ENCODE peak calls at places on chromosomes 11 and 22, in five cellular contexts. One of them, this sample, is unnamed.

GRCh38 chr11:117979481-117980211 is 6.5 kb upstream of the IL10RA start:
- DNase-seq in A549: no peak
- DNase-seq in K562: no peak
- DNase-seq in HepG2: no peak
- DNase-seq in H1: no peak
- DNase-seq in this sample: peak; percentile 82

GRCh38 chr22:46721716-46722115 is 16.3 kb downstream of the CERK start:
- DNase-seq in A549: no peak
- DNase-seq in K562: no peak
- DNase-seq in HepG2: no peak
- DNase-seq in H1: no peak
- DNase-seq in this sample: no peak

GRCh38 chr22:50136431-50137047 is 34.0 kb upstream of the PANX2 start:
- DNase-seq in A549: no peak
- DNase-seq in K562: no peak
- DNase-seq in HepG2: no peak
- DNase-seq in H1: no peak
- DNase-seq in this sample: no peak

GRCh38 chr11:47992959-47993820 is 12.8 kb downstream of the PTPRJ start:
- DNase-seq in A549: peak; percentile 72
- DNase-seq in K562: peak; percentile 72
- DNase-seq in HepG2: no peak
- DNase-seq in H1: no peak
- DNase-seq in this sample: no peak

GRCh38 chr11:134270250-134270714 is 5.9 kb upstream of the GLB1L3 start:
- DNase-seq in A549: peak; percentile 31
- DNase-seq in K562: peak; percentile 54
- DNase-seq in HepG2: peak; percentile 21
- DNase-seq in H1: no peak
- DNase-seq in this sample: no peak

GRCh38 chr11:3933165-3933628 is 77.7 kb downstream of the STIM1 start:
- DNase-seq in A549: no peak
- DNase-seq in K562: no peak
- DNase-seq in HepG2: peak; percentile 88
- DNase-seq in H1: no peak
- DNase-seq in this sample: no peak

GRCh38 chr11:75625970-75626691 is 42.7 kb downstream of the MAP6 start:
- DNase-seq in A549: peak; percentile 43
- DNase-seq in K562: no peak
- DNase-seq in HepG2: no peak
- DNase-seq in H1: no peak
- DNase-seq in this sample: no peak

GRCh38 chr11:100964400-100964799 is 165.2 kb downstream of the PGR start:
- DNase-seq in A549: no peak
- DNase-seq in K562: no peak
- DNase-seq in HepG2: no peak
- DNase-seq in H1: no peak
- DNase-seq in this sample: no peak

GRCh38 chr11:42253156-42253555 is 793.7 kb upstream of the LRRC4C start:
- DNase-seq in A549: no peak
- DNase-seq in K562: no peak
- DNase-seq in HepG2: no peak
- DNase-seq in H1: no peak
- DNase-seq in this sample: no peak

GRCh38 chr11:27870985-27871485 is 170.8 kb upstream of the BDNF start:
- DNase-seq in A549: no peak
- DNase-seq in K562: no peak
- DNase-seq in HepG2: no peak
- DNase-seq in H1: no peak
- DNase-seq in this sample: no peak

GRCh38 chr11:65743928-65744698 is 23.5 kb upstream of the RNASEH2C start:
- DNase-seq in A549: peak; percentile 49
- DNase-seq in K562: peak; percentile 45
- DNase-seq in HepG2: peak; percentile 82
- DNase-seq in H1: peak; percentile 50
- DNase-seq in this sample: no peak

GRCh38 chr11:19646921-19647320 is 65.7 kb upstream of the NAV2 start:
- DNase-seq in A549: no peak
- DNase-seq in K562: no peak
- DNase-seq in HepG2: no peak
- DNase-seq in H1: no peak
- DNase-seq in this sample: no peak

GRCh38 chr11:69915501-69916250 is 96.5 kb upstream of the FGF3 start:
- DNase-seq in A549: peak; percentile 59
- DNase-seq in K562: peak; percentile 81
- DNase-seq in HepG2: peak; percentile 41
- DNase-seq in H1: no peak
- DNase-seq in this sample: no peak

GRCh38 chr11:119473226-119473625 is 50.3 kb upstream of the THY1 start:
- DNase-seq in A549: no peak
- DNase-seq in K562: no peak
- DNase-seq in HepG2: peak; percentile 30
- DNase-seq in H1: no peak
- DNase-seq in this sample: no peak

GRCh38 chr11:19393941-19394340 is 153.2 kb upstream of the E2F8 start:
- DNase-seq in A549: no peak
- DNase-seq in K562: no peak
- DNase-seq in HepG2: no peak
- DNase-seq in H1: no peak
- DNase-seq in this sample: no peak

GRCh38 chr11:114440971-114441810 is 1.9 kb downstream of the REXO2 start:
- DNase-seq in A549: no peak
- DNase-seq in K562: no peak
- DNase-seq in HepG2: peak; percentile 9
- DNase-seq in H1: no peak
- DNase-seq in this sample: no peak

GRCh38 chr11:74671520-74672196 is 59.6 kb downstream of the CHRDL2 start:
- DNase-seq in A549: no peak
- DNase-seq in K562: no peak
- DNase-seq in HepG2: no peak
- DNase-seq in H1: no peak
- DNase-seq in this sample: no peak

GRCh38 chr11:12598330-12599256 is 75.6 kb upstream of the TEAD1 start:
- DNase-seq in A549: no peak
- DNase-seq in K562: no peak
- DNase-seq in HepG2: no peak
- DNase-seq in H1: no peak
- DNase-seq in this sample: no peak

GRCh38 chr11:67464411-67465189 is 4.5 kb downstream of the TMEM134 start:
- DNase-seq in A549: peak; percentile 91
- DNase-seq in K562: peak; percentile 95
- DNase-seq in HepG2: peak; percentile 86
- DNase-seq in H1: peak; percentile 63
- DNase-seq in this sample: peak; percentile 65

GRCh38 chr11:83363280-83363679 is 77.1 kb upstream of the CCDC90B start:
- DNase-seq in A549: no peak
- DNase-seq in K562: no peak
- DNase-seq in HepG2: no peak
- DNase-seq in H1: no peak
- DNase-seq in this sample: no peak

GRCh38 chr11:19910931-19911330 is 198.3 kb downstream of the NAV2 start:
- DNase-seq in A549: no peak
- DNase-seq in K562: no peak
- DNase-seq in HepG2: peak; percentile 82
- DNase-seq in H1: no peak
- DNase-seq in this sample: no peak

GRCh38 chr22:46076651-46077339 is 73.5 kb upstream of the PPARA start:
- DNase-seq in A549: no peak
- DNase-seq in K562: no peak
- DNase-seq in HepG2: no peak
- DNase-seq in H1: no peak
- DNase-seq in this sample: no peak

GRCh38 chr22:45884201-45885067 is 92.5 kb downstream of the WNT7B start:
- DNase-seq in A549: no peak
- DNase-seq in K562: no peak
- DNase-seq in HepG2: no peak
- DNase-seq in H1: no peak
- DNase-seq in this sample: no peak

GRCh38 chr11:45204761-45205160 is 58.3 kb downstream of the PRDM11 start:
- DNase-seq in A549: no peak
- DNase-seq in K562: peak; percentile 23
- DNase-seq in HepG2: no peak
- DNase-seq in H1: no peak
- DNase-seq in this sample: no peak
- TF ChIP-seq HDAC2 in A549: no peak
- TF ChIP-seq HDAC2 in K562: no peak
- TF ChIP-seq HDAC2 in HepG2: no peak
- TF ChIP-seq HDAC2 in H1: no peak
- TF ChIP-seq HDAC2 in this sample: no peak

DNA sequence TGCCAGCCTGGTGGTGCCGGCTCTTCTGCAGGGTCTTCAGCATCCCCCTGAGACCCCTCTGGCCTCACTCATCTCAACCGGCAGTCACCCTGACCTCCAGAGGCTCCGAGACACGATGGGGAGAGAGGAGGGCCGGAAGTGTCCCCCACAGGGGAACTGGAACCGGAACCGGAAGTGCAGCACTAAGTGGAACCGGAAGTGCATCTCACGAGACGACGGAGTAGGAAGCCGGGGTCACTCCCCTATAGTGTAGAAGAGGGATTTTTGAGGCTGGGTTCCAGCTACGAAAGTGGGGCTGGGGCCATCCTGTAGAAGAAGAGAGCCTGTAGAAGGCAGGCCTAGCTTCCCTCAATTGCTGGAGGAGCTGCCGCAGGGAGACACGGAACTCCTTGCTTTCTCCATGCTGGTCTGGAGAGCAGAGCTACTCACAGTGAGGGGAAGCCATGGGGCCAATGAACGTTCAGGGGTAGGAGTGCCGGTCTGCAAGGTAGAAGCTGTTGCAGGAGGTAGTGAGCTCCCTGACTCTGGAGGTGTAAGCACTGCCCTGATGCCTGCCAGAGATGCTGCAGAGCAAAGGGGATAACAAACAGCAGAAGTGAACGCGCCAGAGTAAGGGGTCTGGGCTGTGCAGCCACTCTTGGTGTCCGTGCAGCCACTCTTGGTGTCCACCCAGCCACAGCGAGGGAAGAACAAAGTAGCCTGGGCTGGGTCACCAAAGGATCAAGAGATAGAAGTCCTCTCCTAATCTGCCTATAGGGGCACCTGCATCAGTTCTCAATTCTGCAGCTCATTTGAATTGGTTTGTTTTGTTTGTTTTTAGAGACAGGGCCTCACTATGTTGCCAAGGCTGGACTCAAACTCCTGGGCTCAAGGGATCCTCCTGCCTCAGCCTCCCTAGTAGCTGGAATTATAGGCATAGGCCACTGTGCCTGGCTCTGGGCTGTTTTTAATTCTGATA is 21.9 kb downstream of the SCUBE1 start:
- DNase-seq in A549: no peak
- DNase-seq in K562: peak; percentile 51
- DNase-seq in HepG2: no peak
- DNase-seq in H1: no peak
- DNase-seq in this sample: no peak
- TF ChIP-seq HDAC2 in A549: no peak
- TF ChIP-seq HDAC2 in K562: no peak
- TF ChIP-seq HDAC2 in HepG2: no peak
- TF ChIP-seq HDAC2 in H1: no peak
- TF ChIP-seq HDAC2 in this sample: no peak

DNA sequence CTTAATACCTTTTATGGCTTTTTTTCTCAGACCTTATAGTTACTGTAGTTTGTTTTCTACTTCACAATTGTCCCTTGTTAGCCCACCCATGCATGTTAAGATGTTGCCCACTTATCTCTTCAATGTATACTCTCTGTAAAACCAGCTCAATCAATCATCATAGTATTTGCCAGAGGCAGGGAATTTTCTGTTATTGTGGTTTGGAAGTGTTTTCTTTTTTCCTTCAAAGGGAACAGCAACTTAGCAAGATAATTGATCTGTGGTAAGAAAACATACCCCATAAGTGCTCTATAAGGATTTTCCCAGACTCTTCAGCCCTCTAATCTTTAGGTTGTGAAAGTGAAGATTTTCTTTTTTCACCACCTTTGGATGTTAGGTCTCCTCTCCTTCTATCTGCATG is 76.7 kb upstream of the SYT9 start:
- DNase-seq in A549: no peak
- DNase-seq in K562: no peak
- DNase-seq in HepG2: no peak
- DNase-seq in H1: no peak
- DNase-seq in this sample: no peak
- TF ChIP-seq HDAC2 in A549: no peak
- TF ChIP-seq HDAC2 in K562: no peak
- TF ChIP-seq HDAC2 in HepG2: no peak
- TF ChIP-seq HDAC2 in H1: no peak
- TF ChIP-seq HDAC2 in this sample: no peak

GRCh38 chr11:121590772-121591404 is 138.1 kb upstream of the SORL1-AS1 start:
- DNase-seq in A549: no peak
- DNase-seq in K562: no peak
- DNase-seq in HepG2: no peak
- DNase-seq in H1: no peak
- DNase-seq in this sample: no peak

GRCh38 chr11:121591405-121592033 is 138.8 kb upstream of the SORL1-AS1 start:
- DNase-seq in A549: peak; percentile 50
- DNase-seq in K562: peak; percentile 70
- DNase-seq in HepG2: peak; percentile 59
- DNase-seq in H1: peak; percentile 23
- DNase-seq in this sample: peak; percentile 82

GRCh38 chr11:121592708-121593107 is 139.9 kb upstream of the SORL1-AS1 start:
- DNase-seq in A549: no peak
- DNase-seq in K562: no peak
- DNase-seq in HepG2: no peak
- DNase-seq in H1: no peak
- DNase-seq in this sample: peak; percentile 17

GRCh38 chr11:121596195-121597145 is 143.7 kb upstream of the SORL1-AS1 start:
- DNase-seq in A549: no peak
- DNase-seq in K562: no peak
- DNase-seq in HepG2: no peak
- DNase-seq in H1: no peak
- DNase-seq in this sample: no peak

DNA sequence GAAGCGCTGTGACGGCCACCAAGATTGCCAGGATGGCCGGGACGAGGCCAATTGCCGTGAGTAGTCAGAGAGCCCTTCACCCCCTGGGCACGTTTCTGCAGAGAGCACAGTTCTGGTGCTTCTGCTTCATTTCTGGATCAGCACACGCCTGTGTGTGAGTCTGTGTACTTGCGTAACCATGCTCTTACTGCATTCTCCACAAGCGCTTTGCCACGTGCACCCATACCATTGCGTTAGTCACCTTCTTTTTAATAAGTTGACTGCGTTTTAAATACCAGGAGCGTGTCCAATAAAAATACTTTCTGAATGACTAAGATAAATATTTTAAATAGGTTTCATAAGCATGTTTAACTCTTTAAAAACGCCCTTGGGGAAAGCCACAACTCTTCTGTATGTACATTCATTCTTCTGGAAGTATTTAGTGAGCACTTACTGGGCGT is 143.0 kb upstream of the SORL1-AS1 start:
- DNase-seq in A549: peak; percentile 8
- DNase-seq in K562: no peak
- DNase-seq in HepG2: no peak
- DNase-seq in H1: no peak
- DNase-seq in this sample: no peak
- TF ChIP-seq HDAC2 in A549: no peak
- TF ChIP-seq HDAC2 in K562: no peak
- TF ChIP-seq HDAC2 in HepG2: no peak
- TF ChIP-seq HDAC2 in H1: no peak
- TF ChIP-seq HDAC2 in this sample: no peak